ENCODE peak calls at places on chromosomes 12 and 14, in four cellular contexts. One of them, this sample, is unnamed. For H3K79me2, the result is how much of the 10 kb centered on the place peaks cover.

GRCh38 chr14:74400328-74400727 is 25.7 kb downstream of the SYNDIG1L start:
- DNase-seq in SK-N-SH: no peak
- DNase-seq in HepG2: no peak
- DNase-seq in K562: peak
- DNase-seq in this sample: no peak

GRCh38 chr12:71958993-71959588 is 20.4 kb downstream of the TPH2 start:
- DNase-seq in K562: no peak
- DNase-seq in SK-N-SH: no peak
- DNase-seq in HepG2: no peak
- DNase-seq in this sample: no peak

GRCh38 chr14:74160763-74161162 is 76.0 kb downstream of the LIN52 start:
- DNase-seq in K562: no peak
- DNase-seq in SK-N-SH: no peak
- DNase-seq in HepG2: no peak
- DNase-seq in this sample: no peak

GRCh38 chr12:3117628-3118027 is 40.4 kb downstream of the TSPAN9 start:
- DNase-seq in HepG2: no peak
- DNase-seq in K562: no peak
- DNase-seq in SK-N-SH: no peak
- DNase-seq in this sample: no peak

GRCh38 chr14:101732128-101732527 is 29.4 kb upstream of the PPP2R5C start:
- DNase-seq in K562: no peak
- DNase-seq in SK-N-SH: no peak
- DNase-seq in HepG2: no peak
- DNase-seq in this sample: no peak

GRCh38 chr12:5439788-5440300 is 7.9 kb downstream of the NTF3 start:
- DNase-seq in K562: no peak
- DNase-seq in HepG2: no peak
- DNase-seq in SK-N-SH: no peak
- DNase-seq in this sample: no peak

GRCh38 chr12:103495783-103496456 is at the start of gene C12orf42:
- DNase-seq in HepG2: no peak
- DNase-seq in SK-N-SH: peak
- DNase-seq in K562: no peak
- DNase-seq in this sample: peak

GRCh38 chr12:19529933-19530630 is 90.8 kb downstream of the AEBP2 start:
- DNase-seq in K562: no peak
- DNase-seq in SK-N-SH: peak
- DNase-seq in HepG2: no peak
- DNase-seq in this sample: no peak

GRCh38 chr14:89384023-89384422 is 33.0 kb downstream of the FOXN3 start:
- DNase-seq in SK-N-SH: no peak
- DNase-seq in K562: no peak
- DNase-seq in HepG2: no peak
- DNase-seq in this sample: peak

GRCh38 chr14:89388853-89389252 is 28.2 kb downstream of the FOXN3 start:
- DNase-seq in HepG2: no peak
- DNase-seq in SK-N-SH: no peak
- DNase-seq in K562: no peak
- DNase-seq in this sample: no peak

GRCh38 chr14:89387922-89388685 is 28.9 kb downstream of the FOXN3 start:
- DNase-seq in HepG2: no peak
- DNase-seq in K562: no peak
- DNase-seq in SK-N-SH: no peak
- DNase-seq in this sample: no peak

GRCh38 chr14:89384636-89385035 is 32.4 kb downstream of the FOXN3 start:
- DNase-seq in K562: no peak
- DNase-seq in HepG2: no peak
- DNase-seq in SK-N-SH: no peak
- DNase-seq in this sample: no peak

GRCh38 chr14:89386214-89386886 is 30.7 kb downstream of the FOXN3 start:
- DNase-seq in SK-N-SH: no peak
- DNase-seq in HepG2: no peak
- DNase-seq in K562: no peak
- DNase-seq in this sample: peak
- H3K9ac ChIP-seq in SK-N-SH: no peak
- H3K9ac ChIP-seq in HepG2: no peak
- H3K9ac ChIP-seq in K562: no peak
- H3K9ac ChIP-seq in this sample: peak

GRCh38 chr12:130954544-130954831 is 781 bp downstream of the ADGRD1 start:
- DNase-seq in K562: no peak
- DNase-seq in SK-N-SH: no peak
- DNase-seq in HepG2: no peak
- DNase-seq in this sample: no peak

GRCh38 chr12:130952545-130952954 is 1.2 kb upstream of the ADGRD1 start:
- DNase-seq in K562: no peak
- DNase-seq in SK-N-SH: peak
- DNase-seq in HepG2: no peak
- DNase-seq in this sample: no peak

GRCh38 chr12:130955238-130955816 is 1.6 kb downstream of the ADGRD1 start:
- DNase-seq in HepG2: no peak
- DNase-seq in K562: no peak
- DNase-seq in SK-N-SH: no peak
- DNase-seq in this sample: no peak

GRCh38 chr12:130952106-130952505 is 1.6 kb upstream of the ADGRD1 start:
- DNase-seq in SK-N-SH: peak
- DNase-seq in K562: no peak
- DNase-seq in HepG2: no peak
- DNase-seq in this sample: no peak

DNA sequence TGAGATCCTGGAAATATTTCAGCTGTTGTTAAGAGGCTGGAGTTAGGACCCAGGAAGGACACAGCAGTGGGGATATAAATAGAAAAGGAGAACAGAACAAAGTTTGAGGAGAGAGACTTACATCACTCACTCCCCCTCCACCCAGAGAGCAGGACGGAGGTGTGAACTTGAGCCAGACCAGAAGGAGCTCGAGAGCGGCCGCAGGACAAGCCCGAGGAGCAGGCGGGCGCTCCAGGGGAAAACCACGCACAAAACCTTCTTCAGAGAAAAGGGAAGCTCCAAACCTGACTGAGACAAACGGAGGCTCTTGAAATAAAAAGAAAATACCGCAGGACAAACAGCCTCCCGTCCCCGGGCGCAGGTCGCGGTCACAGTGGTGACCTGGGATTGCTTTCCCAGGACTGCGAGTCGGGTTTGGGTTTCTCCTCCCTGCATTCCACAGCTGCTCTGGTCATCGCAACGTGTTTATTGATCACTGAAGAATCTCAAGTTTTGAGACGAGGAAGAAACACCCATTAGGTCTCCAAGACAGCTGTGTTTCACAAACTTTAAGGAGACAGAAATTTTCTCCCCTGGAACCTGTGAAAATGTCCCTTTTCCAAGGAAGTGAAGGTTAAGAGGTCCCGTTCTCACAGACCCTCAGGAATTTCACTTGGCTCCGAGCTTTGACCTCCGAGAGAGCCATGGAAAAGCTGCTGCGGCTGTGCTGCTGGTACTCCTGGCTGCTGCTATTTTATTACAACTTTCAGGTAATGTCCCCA is at the start of gene ADGRD1:
- DNase-seq in HepG2: no peak
- DNase-seq in SK-N-SH: no peak
- DNase-seq in K562: no peak
- DNase-seq in this sample: no peak
- TF ChIP-seq MXI1 in HepG2: no peak
- TF ChIP-seq MXI1 in SK-N-SH: no peak
- TF ChIP-seq MXI1 in K562: no peak
- TF ChIP-seq MXI1 in this sample: no peak

GRCh38 chr14:75453817-75454434 is 26.1 kb downstream of the JDP2 start:
- DNase-seq in SK-N-SH: no peak
- DNase-seq in K562: peak
- DNase-seq in HepG2: no peak
- DNase-seq in this sample: peak
- H3K79me2 ChIP-seq in SK-N-SH: under half
- H3K79me2 ChIP-seq in K562: under half
- H3K79me2 ChIP-seq in HepG2: under half
- H3K79me2 ChIP-seq in this sample: under half

DNA sequence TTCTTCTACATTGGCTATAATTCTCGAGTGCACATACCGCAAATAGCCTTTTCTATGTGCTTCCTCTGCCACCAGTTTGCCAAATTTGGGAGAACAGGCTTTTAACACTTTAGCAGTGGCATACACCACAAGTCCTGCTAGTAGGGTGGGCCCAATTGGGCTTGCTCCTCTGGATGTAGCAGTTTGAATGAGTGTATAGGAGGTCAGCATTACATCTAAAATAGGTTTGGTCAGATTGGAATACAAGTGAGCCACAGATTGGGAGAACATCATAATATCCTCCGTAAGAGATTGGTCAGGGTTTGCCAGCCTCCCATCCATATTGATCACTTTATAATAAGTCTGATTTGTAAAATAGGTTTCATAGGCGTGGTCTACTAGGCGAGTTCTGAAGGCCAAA is 902 bp downstream of the ABCD2 start:
- DNase-seq in HepG2: no peak
- DNase-seq in SK-N-SH: no peak
- DNase-seq in K562: no peak
- DNase-seq in this sample: no peak
- H3K9ac ChIP-seq in HepG2: no peak
- H3K9ac ChIP-seq in SK-N-SH: no peak
- H3K9ac ChIP-seq in K562: no peak
- H3K9ac ChIP-seq in this sample: peak

GRCh38 chr12:129467289-129467688 is 436.5 kb downstream of the TMEM132D start:
- DNase-seq in HepG2: no peak
- DNase-seq in K562: peak
- DNase-seq in SK-N-SH: no peak
- DNase-seq in this sample: no peak

DNA sequence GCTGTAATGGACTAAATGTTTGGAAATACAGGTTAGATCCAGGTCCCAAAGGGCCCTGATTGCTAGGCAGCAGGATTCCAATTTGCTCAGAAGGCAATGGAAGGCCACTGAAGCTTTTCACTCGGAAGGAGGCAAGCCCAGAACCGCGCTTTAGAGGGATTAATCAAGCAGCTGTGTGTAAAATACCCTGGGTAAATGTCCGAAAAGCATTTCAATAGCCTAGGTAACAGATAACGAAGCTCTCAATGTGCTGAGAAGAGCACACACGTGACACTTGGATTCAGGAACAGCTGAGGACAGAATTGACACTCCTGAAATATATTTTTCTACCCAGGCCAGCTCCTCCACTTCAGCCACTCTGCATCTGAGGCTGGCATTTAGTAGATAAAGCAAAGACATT is 436.1 kb downstream of the TMEM132D start:
- DNase-seq in SK-N-SH: no peak
- DNase-seq in HepG2: no peak
- DNase-seq in K562: no peak
- DNase-seq in this sample: no peak
- TF ChIP-seq MXI1 in SK-N-SH: no peak
- TF ChIP-seq MXI1 in HepG2: no peak
- TF ChIP-seq MXI1 in K562: no peak
- TF ChIP-seq MXI1 in this sample: no peak

GRCh38 chr12:45975506-45975905 is 14.9 kb downstream of the SCAF11 start:
- DNase-seq in K562: no peak
- DNase-seq in HepG2: no peak
- DNase-seq in SK-N-SH: no peak
- DNase-seq in this sample: no peak
- H3K79me2 ChIP-seq in K562: half or more
- H3K79me2 ChIP-seq in HepG2: half or more
- H3K79me2 ChIP-seq in SK-N-SH: half or more
- H3K79me2 ChIP-seq in this sample: half or more

GRCh38 chr12:54418441-54419087 is 502 bp downstream of the ITGA5 start:
- DNase-seq in HepG2: no peak
- DNase-seq in SK-N-SH: peak
- DNase-seq in K562: peak
- DNase-seq in this sample: no peak
- H3K9ac ChIP-seq in HepG2: no peak
- H3K9ac ChIP-seq in SK-N-SH: peak
- H3K9ac ChIP-seq in K562: peak
- H3K9ac ChIP-seq in this sample: no peak

This sample was measured in GM12878.